ENCODE peak calls at places on chromosomes 12 and 14, in six cellular contexts. R is IMR-90, P is PC-3, Z is DND-41, V is H9, H is HepG2. U is an unnamed sample.

GRCh38 chr14:92397140-92397815 is 74.3 kb downstream of the SLC24A4 start:
- DNase-seq in P (peak; percentile 90), Z (no peak), R (peak; percentile 62), H (no peak), V (no peak), U (peak; percentile 52)

GRCh38 chr14:90645842-90646443 is 170.3 kb downstream of the TTC7B start:
- DNase-seq in V (peak; percentile 91), H (peak; percentile 32), R (peak; percentile 60), P (peak; percentile 84), Z (no peak), U (no peak)

GRCh38 chr12:70756118-70756517 is 118.9 kb upstream of the PTPRB start:
- DNase-seq in V (no peak), H (no peak), Z (no peak), R (peak; percentile 20), P (peak; percentile 92), U (peak; percentile 76)

GRCh38 chr14:69571879-69572633 is 2.6 kb downstream of the CCDC177 start:
- DNase-seq in P (peak; percentile 33), Z (no peak), H (peak; percentile 17), R (peak; percentile 15), V (peak; percentile 75), U (peak; percentile 14)

GRCh38 chr12:127230843-127231260 is 1036.1 kb upstream of the TMEM132C start:
- DNase-seq in P (peak; percentile 99), H (no peak), R (peak; percentile 94), V (no peak), Z (no peak), U (peak; percentile 83)

GRCh38 chr14:24343795-24344660 is 4.2 kb upstream of the RIPK3 start:
- DNase-seq in Z (no peak), H (peak; percentile 66), V (no peak), P (no peak), R (no peak), U (no peak)

GRCh38 chr12:96301732-96302131 is 98.5 kb downstream of the CDK17 start:
- DNase-seq in H (no peak), P (no peak), V (no peak), R (no peak), Z (no peak), U (no peak)

GRCh38 chr12:1559729-1560128 is 34.7 kb downstream of the FBXL14 start:
- DNase-seq in Z (no peak), P (no peak), V (no peak), R (no peak), H (no peak), U (no peak)

GRCh38 chr12:32273063-32273521 is 126.3 kb upstream of the FGD4 start:
- DNase-seq in P (peak; percentile 86), V (no peak), R (peak; percentile 90), Z (no peak), H (no peak), U (peak; percentile 37)

DNA sequence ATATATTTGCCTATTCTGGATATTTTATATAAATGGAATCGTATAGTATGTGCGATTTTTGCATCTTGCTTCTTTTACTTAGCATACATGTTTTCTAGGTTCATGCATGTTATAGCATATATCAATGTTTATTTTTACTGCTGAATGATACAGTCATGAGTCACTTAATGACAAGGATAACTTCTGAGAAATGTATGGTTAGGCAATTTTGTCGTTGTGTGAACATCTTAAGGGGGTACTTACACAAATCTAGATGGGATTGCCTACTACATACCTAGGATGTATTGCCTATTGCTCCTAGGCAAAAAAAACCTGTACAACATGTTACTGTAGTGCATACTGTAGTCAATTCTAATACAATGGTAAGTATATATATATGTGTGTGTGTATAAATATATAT is 8.8 kb downstream of the USP15 start:
- DNase-seq in Z (no peak), V (no peak), R (peak; percentile 85), H (no peak), P (peak; percentile 67), U (peak; percentile 84)
- H4K20me1 ChIP-seq in Z (peaks cover 92% of the 10 kb centered on the region), V (no peaks in the 10 kb centered on the region), R (peaks cover 32% of the 10 kb centered on the region), H (peaks cover 5% of the 10 kb centered on the region), P (peaks cover 72% of the 10 kb centered on the region), U (no peaks in the 10 kb centered on the region)

DNA sequence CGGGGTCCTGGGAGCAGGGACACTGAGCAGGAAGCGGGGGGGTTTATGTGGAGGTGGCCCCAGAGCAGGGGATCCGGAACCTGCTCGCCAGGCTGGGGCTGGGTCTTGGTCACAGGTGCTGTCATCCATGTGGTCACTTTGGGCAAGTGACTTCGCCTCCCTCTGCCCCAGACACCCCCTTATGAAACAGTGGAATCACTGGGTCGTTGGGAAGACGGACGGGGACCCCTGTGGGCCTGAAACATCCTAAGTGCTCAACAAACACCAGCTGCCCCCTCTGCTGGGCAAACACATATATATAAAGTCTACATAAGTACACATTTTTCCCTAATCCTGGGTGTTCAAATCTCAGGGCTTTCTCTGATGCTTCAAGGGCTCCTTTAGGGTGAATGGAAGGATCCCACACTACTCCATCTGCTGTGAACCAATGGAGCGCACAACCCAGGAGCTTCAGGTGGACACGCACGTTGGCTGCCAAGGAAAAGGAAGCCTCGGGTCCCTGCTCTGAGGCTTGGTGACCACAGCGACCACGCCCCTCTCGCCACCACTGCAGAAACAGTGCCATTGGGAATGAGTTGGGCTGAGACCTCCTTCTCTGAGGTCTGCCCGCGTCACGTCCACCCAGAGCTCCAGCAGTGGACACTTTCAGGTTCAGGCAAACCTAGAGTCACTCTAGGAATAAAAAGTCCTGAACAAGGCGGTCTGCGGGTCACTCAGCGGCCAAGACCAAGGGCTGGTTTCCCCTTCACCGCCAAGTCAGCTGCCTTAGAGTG is 54.6 kb downstream of the CDC42BPB start:
- DNase-seq in P (no peak), V (no peak), R (no peak), H (peak; percentile 3), Z (no peak), U (no peak)
- H3K9ac ChIP-seq in P (no peak overlapping the region), V (no peak overlapping the region), R (no peak overlapping the region), H (no peak overlapping the region), Z (no peak overlapping the region), U (no peak overlapping the region)

GRCh38 chr12:56248711-56249110 is 9.5 kb downstream of the ANKRD52 start:
- DNase-seq in Z (no peak), H (no peak), V (no peak), R (no peak), P (no peak), U (no peak)
- H3K4me2 ChIP-seq in Z (no peak overlapping the region), H (no peak overlapping the region), V (no peak overlapping the region), R (no peak overlapping the region), P (no peak overlapping the region), U (no peak overlapping the region)

GRCh38 chr12:112905451-112906089 is 1.2 kb upstream of the OAS1 start:
- DNase-seq in H (no peak), Z (no peak), V (no peak), R (no peak), P (peak; percentile 41), U (no peak)

GRCh38 chr12:112898380-112898779 is 8.4 kb upstream of the OAS1 start:
- DNase-seq in Z (no peak), P (no peak), H (no peak), V (no peak), R (no peak), U (no peak)

GRCh38 chr12:112904571-112904970 is 2.2 kb upstream of the OAS1 start:
- DNase-seq in H (no peak), Z (no peak), V (no peak), P (peak; percentile 73), R (no peak), U (peak; percentile 53)

GRCh38 chr12:112900298-112901145 is 6.2 kb upstream of the OAS1 start:
- DNase-seq in Z (peak; percentile 65), R (peak; percentile 27), H (peak; percentile 46), P (peak; percentile 74), V (peak; percentile 74), U (peak; percentile 24)

GRCh38 chr12:112901271-112901670 is 5.5 kb upstream of the OAS1 start:
- DNase-seq in R (no peak), P (peak; percentile 28), H (no peak), Z (no peak), V (no peak), U (no peak)
- H4K20me1 ChIP-seq in R (no peaks in the 10 kb centered on the region), P (no peaks in the 10 kb centered on the region), H (no peaks in the 10 kb centered on the region), Z (no peaks in the 10 kb centered on the region), V (no peaks in the 10 kb centered on the region), U (no peaks in the 10 kb centered on the region)

DNA sequence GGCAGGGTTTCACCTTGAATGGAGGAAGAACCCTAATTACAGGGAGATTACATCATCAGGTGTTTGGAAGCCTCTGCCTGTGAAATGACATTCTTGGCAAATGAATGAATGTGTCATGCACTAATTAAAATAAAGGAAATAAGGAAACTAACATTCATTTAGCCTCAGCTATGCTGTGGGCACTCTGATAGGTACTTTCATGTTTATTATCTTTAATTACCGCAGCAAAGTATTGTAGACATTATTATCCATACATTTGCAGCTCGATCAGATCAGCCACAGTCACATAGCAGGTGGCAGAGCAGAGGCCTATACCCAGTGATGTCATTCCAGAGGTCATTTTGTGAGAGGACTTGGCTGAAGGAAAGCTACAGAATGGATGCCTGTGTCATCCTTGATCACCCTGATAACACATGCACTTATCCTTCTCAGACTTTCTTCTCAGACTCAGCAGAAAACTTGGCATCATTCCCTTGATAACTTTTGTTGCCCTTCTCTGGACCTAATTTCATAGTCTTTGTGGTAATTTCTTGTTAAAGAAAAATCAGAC is 18.5 kb downstream of the ZNF664 start:
- DNase-seq in H (no peak), Z (no peak), P (no peak), V (no peak), R (no peak), U (no peak)
- H3K9ac ChIP-seq in H (no peak overlapping the region), Z (no peak overlapping the region), P (no peak overlapping the region), V (no peak overlapping the region), R (no peak overlapping the region), U (no peak overlapping the region)

GRCh38 chr14:54317396-54317795 is 79.4 kb upstream of the CDKN3 start:
- DNase-seq in H (no peak), V (no peak), R (no peak), P (no peak), Z (no peak), U (no peak)
- H3K4me2 ChIP-seq in H (peak overlapping the region; percentile 65), V (no peak overlapping the region), R (no peak overlapping the region), P (no peak overlapping the region), Z (no peak overlapping the region), U (no peak overlapping the region)

DNA sequence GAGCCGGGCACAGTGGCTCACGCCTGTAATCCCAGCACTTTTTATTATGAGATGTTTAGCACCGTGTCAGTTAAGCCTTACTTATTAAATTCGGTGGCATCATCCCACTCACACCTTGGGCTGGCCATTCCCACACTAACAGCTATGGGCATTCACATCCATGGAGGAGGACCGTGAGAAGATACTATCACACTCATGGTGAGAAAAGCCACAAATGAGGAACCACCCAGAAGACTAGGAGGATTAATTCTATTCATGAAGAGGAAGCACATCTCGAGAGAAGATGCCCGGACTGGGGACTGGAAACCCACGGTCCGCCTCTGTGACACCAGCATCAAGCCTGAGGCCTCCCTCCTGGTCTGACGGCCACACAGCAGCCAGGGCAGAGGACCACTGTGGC is 4.9 kb downstream of the CDC42BPB start:
- DNase-seq in V (no peak), H (no peak), P (no peak), R (no peak), Z (no peak), U (no peak)
- H4K20me1 ChIP-seq in V (no peaks in the 10 kb centered on the region), H (peaks cover 5% of the 10 kb centered on the region), P (peaks cover 26% of the 10 kb centered on the region), R (peaks cover 83% of the 10 kb centered on the region), Z (no peaks in the 10 kb centered on the region), U (peaks cover 2% of the 10 kb centered on the region)

U was measured in fibroblast of lung.